ENCODE peak calls at places on chromosome 11, in five cellular contexts. E, L, I, T and S are unnamed samples.
A peak's percentile ranks its signal among the peaks of the same experiment; 100 is the strongest.

GRCh38 chr11:12069053-12069676 is 41.2 kb upstream of the MICAL2 start:
- DNase-seq in E (no peak), L (no peak), T (no peak), I (no peak), S (no peak)

GRCh38 chr11:126697937-126698336 is 302.6 kb downstream of the KIRREL3 start:
- DNase-seq in E (no peak), I (no peak), T (no peak), L (no peak), S (no peak)

GRCh38 chr11:102410382-102410784 is 42.2 kb downstream of the TMEM123 start:
- DNase-seq in I (peak; percentile 63), T (no peak), E (peak; percentile 22), L (peak; percentile 53), S (no peak)

GRCh38 chr11:113001709-113002108 is 40.5 kb downstream of the NCAM1 start:
- DNase-seq in T (no peak), L (no peak), E (no peak), I (no peak), S (no peak)

GRCh38 chr11:73198677-73199076 is 19.4 kb upstream of the P2RY2 start:
- DNase-seq in T (no peak), I (peak; percentile 25), L (peak; percentile 32), E (no peak), S (no peak)

GRCh38 chr11:2314525-2315394 is 12.9 kb downstream of the TSPAN32 start:
- DNase-seq in E (peak; percentile 95), L (peak; percentile 77), I (peak; percentile 99), T (peak; percentile 91), S (peak; percentile 34)

GRCh38 chr11:90646706-90647105 is 423.9 kb upstream of the CHORDC1 start:
- DNase-seq in L (no peak), T (no peak), I (no peak), E (no peak), S (no peak)

GRCh38 chr11:4626207-4627105 is 10.8 kb upstream of the OR51D1 start:
- DNase-seq in I (peak; percentile 82), L (peak; percentile 85), E (peak; percentile 31), T (no peak), S (peak; percentile 55)

GRCh38 chr11:76329084-76329648 is 51.8 kb downstream of the THAP12 start:
- DNase-seq in T (no peak), E (no peak), L (peak; percentile 37), I (peak; percentile 73), S (peak; percentile 28)

GRCh38 chr11:43923327-43924111 is 18.9 kb upstream of the C11orf96 start:
- DNase-seq in T (peak; percentile 49), E (peak; percentile 56), I (peak; percentile 62), L (peak; percentile 85), S (no peak)

GRCh38 chr11:15969281-15969680 is 387.1 kb downstream of the SOX6 start:
- DNase-seq in T (peak; percentile 50), E (no peak), I (peak; percentile 92), L (peak; percentile 93), S (peak; percentile 55)

GRCh38 chr11:31910950-31911576 is 99.9 kb upstream of the PAX6 start:
- DNase-seq in T (no peak), L (no peak), E (no peak), I (no peak), S (no peak)
- H3K4me3 ChIP-seq in T (no peak overlapping the region), L (no peak overlapping the region), E (no peak overlapping the region), I (no peak overlapping the region), S (no peak overlapping the region)

DNA sequence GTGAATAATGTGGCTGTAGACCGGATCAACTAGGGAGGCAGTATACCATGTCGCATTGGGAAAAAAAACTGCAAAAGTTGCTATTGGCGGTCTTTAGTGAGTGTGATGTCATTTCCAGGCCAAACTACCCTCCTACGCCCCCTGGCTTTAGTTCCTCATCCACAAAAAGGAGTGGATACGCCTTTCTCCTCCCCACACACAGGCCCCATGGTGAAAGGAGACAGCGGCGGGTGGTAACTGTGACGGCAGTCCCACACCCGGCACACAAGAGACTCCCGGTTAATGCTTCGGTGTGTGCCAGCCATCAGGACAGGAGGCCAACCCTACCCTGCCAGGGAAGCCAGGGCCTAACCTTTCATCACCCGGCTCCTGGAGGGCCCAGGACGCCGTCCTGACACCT is 11.0 kb downstream of the TP53I11 start:
- DNase-seq in I (peak; percentile 42), L (no peak), E (no peak), T (peak; percentile 46), S (no peak)
- TF ChIP-seq CTCF in I (peak; percentile 22), L (no peak), E (peak; percentile 18), T (peak; percentile 55), S (peak; percentile 48)

DNA sequence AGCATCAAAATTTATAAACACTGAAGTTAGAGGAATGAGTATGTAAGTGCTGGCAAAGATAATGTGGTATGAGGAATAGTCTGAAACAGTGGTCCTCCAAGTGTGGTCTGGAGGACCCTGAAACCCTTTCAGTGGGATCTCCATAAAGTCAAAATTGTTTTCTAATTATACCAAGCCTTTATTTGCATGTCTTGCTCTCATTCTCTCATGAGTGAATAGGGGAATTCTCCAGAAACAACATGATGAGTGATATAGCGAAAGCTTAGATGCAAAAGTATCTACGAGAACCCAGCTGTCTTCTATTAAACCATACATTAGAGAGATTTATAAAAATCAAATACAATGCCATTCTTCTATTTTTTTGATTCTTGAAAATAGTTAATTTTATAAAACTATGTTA is 145.0 kb upstream of the RAG2 start:
- DNase-seq in E (no peak), L (no peak), T (no peak), I (no peak), S (no peak)
- H3K4me3 ChIP-seq in E (no peak overlapping the region), L (no peak overlapping the region), T (no peak overlapping the region), I (no peak overlapping the region), S (no peak overlapping the region)

GRCh38 chr11:120151536-120151935 is 13.6 kb upstream of the TRIM29 start:
- DNase-seq in E (no peak), T (no peak), L (no peak), I (peak; percentile 34), S (no peak)

GRCh38 chr11:120146413-120147093 is 8.6 kb upstream of the TRIM29 start:
- DNase-seq in L (no peak), I (no peak), E (no peak), T (no peak), S (no peak)

GRCh38 chr11:120147950-120148270 is 10.0 kb upstream of the TRIM29 start:
- DNase-seq in T (no peak), E (no peak), L (no peak), I (no peak), S (no peak)

GRCh38 chr11:120149246-120149645 is 11.3 kb upstream of the TRIM29 start:
- DNase-seq in T (no peak), I (no peak), E (no peak), L (no peak), S (no peak)

DNA sequence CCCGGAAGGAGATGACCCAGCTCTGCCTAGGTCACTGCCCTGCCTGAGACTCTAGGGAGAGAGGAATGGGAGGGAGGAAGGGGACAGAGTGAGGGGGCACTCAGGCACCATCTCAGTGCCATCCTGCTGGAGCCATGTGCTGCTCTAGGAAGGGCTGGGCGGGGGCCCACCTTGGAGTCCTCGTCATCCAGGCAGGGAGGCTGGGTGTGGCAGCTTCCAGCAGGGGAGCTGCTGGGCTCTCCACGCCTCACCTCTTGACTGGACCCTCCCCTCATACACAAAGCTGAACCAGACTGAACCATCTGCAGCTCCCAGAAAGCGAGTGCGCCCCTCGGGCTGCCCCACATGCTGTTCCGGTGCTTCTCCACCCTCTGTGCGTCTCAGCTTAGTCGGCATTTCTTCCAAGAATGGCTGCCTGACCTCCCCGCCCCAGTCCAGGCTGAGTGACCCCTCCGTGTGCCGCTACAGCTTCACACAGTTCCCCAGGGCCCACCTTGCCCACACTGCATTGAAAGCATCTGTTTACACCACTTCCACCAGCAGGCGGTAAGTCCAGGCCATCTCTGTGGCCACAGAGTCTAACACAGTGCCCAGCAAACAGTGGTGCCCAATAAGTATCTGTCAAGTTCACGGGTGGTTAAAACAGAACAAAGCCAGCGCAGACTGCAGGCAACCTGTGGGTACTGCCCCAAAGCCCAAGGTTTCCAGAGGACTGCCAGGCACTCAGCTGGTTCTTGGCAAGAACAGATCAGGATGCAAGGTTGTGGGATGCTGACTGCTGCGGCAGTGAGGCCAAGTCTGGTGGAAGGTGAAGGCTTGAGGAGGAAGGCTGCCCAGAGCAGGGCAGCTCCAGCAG is 9.4 kb upstream of the TRIM29 start:
- DNase-seq in L (no peak), T (no peak), I (no peak), E (no peak), S (no peak)
- TF ChIP-seq CTCF in L (no peak), T (no peak), I (no peak), E (no peak), S (no peak)

GRCh38 chr11:17734986-17735822 is 623 bp downstream of the KCNC1 start:
- DNase-seq in I (peak; percentile 74), L (peak; percentile 89), E (peak; percentile 86), T (peak; percentile 66), S (peak; percentile 39)
- H3K4me3 ChIP-seq in I (no peak overlapping the region), L (peak overlapping the region; percentile 11), E (peak overlapping the region; percentile 49), T (peak overlapping the region; percentile 67), S (peak overlapping the region; percentile 37)

GRCh38 chr11:56521955-56522354 is 21.1 kb downstream of the OR5M11 start:
- DNase-seq in T (no peak), E (peak; percentile 2), I (no peak), L (no peak), S (no peak)
- TF ChIP-seq CTCF in T (no peak), E (peak; percentile 38), I (no peak), L (no peak), S (no peak)

GRCh38 chr11:130636672-130637463 is 188.4 kb downstream of the ADAMTS15 start:
- DNase-seq in L (peak; percentile 78), I (peak; percentile 52), E (no peak), T (no peak), S (peak; percentile 64)
- H3K4me3 ChIP-seq in L (no peak overlapping the region), I (no peak overlapping the region), E (no peak overlapping the region), T (no peak overlapping the region), S (no peak overlapping the region)

DNA sequence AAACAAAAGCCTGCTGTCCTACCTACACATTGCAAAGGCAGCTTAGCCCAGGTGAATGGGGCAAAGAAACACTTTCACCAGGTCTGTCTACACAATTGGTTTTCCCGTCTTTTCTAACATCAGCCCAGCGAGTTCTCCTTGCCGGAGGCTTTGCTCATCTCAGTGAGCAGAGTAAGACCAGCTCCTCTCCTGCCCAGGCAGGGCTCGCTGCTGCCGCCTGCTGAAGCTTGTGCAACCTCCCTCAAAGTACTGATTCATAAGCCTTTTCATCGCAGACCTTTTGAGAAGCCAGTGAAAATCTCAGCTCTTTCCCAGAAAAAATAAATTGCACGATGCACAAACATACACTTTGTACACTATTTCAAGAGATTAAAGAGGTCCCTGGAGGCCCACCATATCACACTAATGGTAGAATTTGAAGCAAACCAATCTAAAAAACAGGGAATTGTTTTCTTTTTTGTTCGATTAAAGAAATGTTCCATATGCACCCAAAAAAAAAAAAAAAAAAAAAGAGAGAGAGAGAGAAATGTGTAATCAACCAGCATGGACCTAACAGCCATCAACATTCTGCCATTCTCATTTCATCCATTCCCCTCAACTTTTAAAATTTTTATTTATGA is 328.1 kb upstream of the MPPED2 start:
- DNase-seq in I (peak; percentile 66), L (no peak), T (peak; percentile 45), E (peak; percentile 62), S (peak; percentile 27)
- TF ChIP-seq CTCF in I (peak; percentile 79), L (peak; percentile 59), T (peak; percentile 76), E (peak; percentile 53), S (peak; percentile 88)